ENCODE peak calls at places on chromosomes 5 and 9, in ten cellular contexts. I is AG10803, C is heart left ventricle, N is GM20000, V is neural crest cell, X is PC-3, D is GM23338, F is RWPE1, J is colonic mucosa, A is IMR-90. G is an unnamed sample.

GRCh38 chr5:71903826-71904225 is 184.8 kb downstream of the CARTPT start:
- DNase-seq in I (no peak), C (no peak), N (no peak), V (no peak), X (no peak), D (no peak), F (no peak), J (no peak), A (no peak), G (no peak)

GRCh38 chr9:94031380-94031779 is 52.9 kb upstream of the PTPDC1 start:
- DNase-seq in I (peak; percentile 3), C (no peak), N (no peak), V (no peak), X (no peak), D (no peak), F (no peak), J (no peak), A (no peak), G (no peak)

GRCh38 chr5:134567651-134568338 is 42.3 kb downstream of the JADE2 start:
- DNase-seq in I (peak; percentile 57), C (peak; percentile 54), N (no peak), V (no peak), X (no peak), D (no peak), F (no peak), J (no peak), A (peak; percentile 82), G (peak; percentile 71)

GRCh38 chr5:173845321-173845720 is 42.8 kb upstream of the CPEB4 start:
- DNase-seq in I (no peak), C (no peak), N (no peak), V (no peak), X (no peak), D (no peak), F (no peak), J (no peak), A (no peak), G (no peak)

GRCh38 chr9:86598411-86599239 is 244.4 kb upstream of the TUT7 start:
- DNase-seq in I (peak; percentile 72), C (peak; percentile 43), N (no peak), V (no peak), X (no peak), D (no peak), F (no peak), J (no peak), A (no peak), G (no peak)

GRCh38 chr5:1204693-1205242 is 3.4 kb downstream of the SLC6A19 start:
- DNase-seq in I (peak; percentile 5), C (no peak), N (no peak), V (no peak), X (peak; percentile 44), D (peak; percentile 69), F (no peak), J (no peak), A (peak; percentile 38), G (no peak)

GRCh38 chr5:137328991-137329390 is 170.1 kb downstream of the SPOCK1 start:
- DNase-seq in I (no peak), C (no peak), N (no peak), V (no peak), X (no peak), D (no peak), F (no peak), J (no peak), A (no peak), G (no peak)

GRCh38 chr5:95841914-95842812 is 19.6 kb upstream of the GLRX start:
- DNase-seq in I (peak; percentile 89), C (peak; percentile 63), N (no peak), V (no peak), X (no peak), D (no peak), F (no peak), J (peak; percentile 72), A (peak; percentile 71), G (no peak)

GRCh38 chr5:134119720-134120119 is 5.2 kb downstream of the TCF7 start:
- DNase-seq in I (no peak), C (no peak), N (no peak), V (no peak), X (no peak), D (no peak), F (no peak), J (no peak), A (no peak), G (peak; percentile 80)

GRCh38 chr9:21565137-21565536 is 83.0 kb upstream of the IFNE start:
- DNase-seq in I (no peak), C (no peak), N (no peak), V (no peak), X (peak; percentile 62), D (no peak), F (peak; percentile 59), J (no peak), A (no peak), G (no peak)

GRCh38 chr9:75186767-75187380 is 98.6 kb downstream of the OSTF1 start:
- DNase-seq in I (peak; percentile 14), C (no peak), N (peak; percentile 22), V (no peak), X (peak; percentile 54), D (peak; percentile 25), F (peak; percentile 37), J (no peak), A (peak; percentile 28), G (no peak)

GRCh38 chr5:84092738-84093137 is 291.9 kb downstream of the EDIL3 start:
- DNase-seq in I (no peak), C (no peak), N (no peak), V (no peak), X (peak; percentile 57), D (no peak), F (no peak), J (no peak), A (no peak), G (no peak)

GRCh38 chr9:35227283-35227682 is 65.5 kb downstream of the UNC13B start:
- DNase-seq in I (no peak), C (no peak), N (no peak), V (no peak), X (no peak), D (no peak), F (no peak), J (no peak), A (no peak), G (no peak)

GRCh38 chr9:26748449-26749058 is 144.0 kb downstream of the CAAP1 start:
- DNase-seq in I (no peak), C (no peak), N (no peak), V (no peak), X (no peak), D (no peak), F (no peak), J (no peak), A (no peak), G (no peak)

DNA sequence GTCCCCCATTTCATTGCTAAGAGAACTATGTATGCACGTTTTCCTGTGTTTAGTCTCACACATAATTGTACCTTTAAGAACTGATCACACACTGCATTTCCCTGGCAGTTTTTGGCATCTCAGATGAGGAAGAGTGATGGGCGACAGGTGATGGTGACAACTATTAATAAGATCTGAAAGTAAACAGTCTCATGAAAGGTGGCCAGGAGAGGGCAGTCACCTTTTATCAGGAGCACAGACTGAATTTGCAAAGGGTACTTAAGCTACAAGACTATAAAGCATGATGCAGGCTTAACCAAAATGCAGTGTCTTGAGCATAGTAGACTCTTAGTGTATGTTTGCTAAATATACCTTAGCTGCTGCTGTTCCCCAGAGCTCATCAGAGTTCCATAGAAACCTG is 91.5 kb downstream of the GHR start:
- DNase-seq in I (no peak), C (no peak), N (no peak), V (no peak), X (peak; percentile 37), D (peak; percentile 49), F (no peak), J (no peak), A (no peak), G (no peak)
- TF ChIP-seq CTCF in I (no peak), C (no peak), N (no peak), V (no peak), X (peak; percentile 61), D (peak; percentile 56), F (no peak), J (no peak), A (no peak), G (no peak)

GRCh38 chr5:119255571-119256356 is 100.1 kb upstream of the TNFAIP8 start:
- DNase-seq in I (no peak), C (no peak), N (peak; percentile 13), V (no peak), X (peak; percentile 58), D (peak; percentile 90), F (no peak), J (peak; percentile 87), A (peak; percentile 5), G (no peak)
- TF ChIP-seq CTCF in I (no peak), C (no peak), N (peak; percentile 5), V (no peak), X (peak; percentile 57), D (peak; percentile 70), F (no peak), J (peak; percentile 36), A (peak; percentile 19), G (no peak)

GRCh38 chr5:178732281-178732680 is 1.8 kb upstream of the ZNF354A start:
- DNase-seq in I (no peak), C (no peak), N (no peak), V (no peak), X (no peak), D (no peak), F (no peak), J (no peak), A (no peak), G (no peak)

DNA sequence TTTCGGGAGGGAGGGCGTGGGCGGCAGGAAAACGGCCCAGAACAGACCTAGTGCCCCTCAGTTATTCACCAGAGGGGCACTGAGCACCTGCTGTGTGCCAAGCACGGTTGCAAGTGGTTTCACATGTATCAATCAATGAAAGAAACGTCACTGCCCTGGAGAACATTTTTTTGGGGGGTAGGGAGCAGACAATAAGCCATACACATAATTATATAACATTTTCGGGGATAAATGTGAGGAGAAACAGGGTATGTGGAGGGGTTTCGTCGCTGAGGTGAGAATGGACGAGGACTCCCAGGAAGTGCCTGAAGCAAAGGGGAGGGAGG is 444 bp upstream of the ZNF354A start:
- DNase-seq in I (no peak), C (no peak), N (no peak), V (no peak), X (peak; percentile 25), D (no peak), F (no peak), J (peak; percentile 17), A (no peak), G (no peak)
- TF ChIP-seq CTCF in I (no peak), C (no peak), N (no peak), V (peak; percentile 10), X (no peak), D (no peak), F (peak; percentile 74), J (no peak), A (no peak), G (no peak)

GRCh38 chr5:55983986-55984385 is 10.8 kb downstream of the IL6ST start:
- DNase-seq in I (no peak), C (no peak), N (no peak), V (no peak), X (no peak), D (no peak), F (no peak), J (no peak), A (no peak), G (no peak)

GRCh38 chr5:55985181-55985580 is 9.6 kb downstream of the IL6ST start:
- DNase-seq in I (no peak), C (no peak), N (no peak), V (no peak), X (no peak), D (no peak), F (no peak), J (no peak), A (no peak), G (no peak)

GRCh38 chr5:55986931-55987330 is 7.8 kb downstream of the IL6ST start:
- DNase-seq in I (peak; percentile 34), C (no peak), N (no peak), V (no peak), X (no peak), D (no peak), F (no peak), J (no peak), A (no peak), G (no peak)

GRCh38 chr5:55982957-55983381 is 11.8 kb downstream of the IL6ST start:
- DNase-seq in I (no peak), C (no peak), N (no peak), V (no peak), X (peak; percentile 11), D (peak; percentile 16), F (no peak), J (peak; percentile 45), A (no peak), G (no peak)
- TF ChIP-seq CTCF in I (peak; percentile 33), C (peak; percentile 27), N (no peak), V (no peak), X (no peak), D (peak; percentile 30), F (no peak), J (no peak), A (no peak), G (no peak)

G was measured in spleen.